ENCODE peak calls at places on chromosomes 1 and 21, in eight cellular contexts. T is tibial artery; F is sigmoid colon; A is left ventricle myocardium inferior; N is activated CD4-positive, alpha-beta T cell treated with anti-CD3 and anti-CD28 coated beads, Interleukin-2, amount 50 U/mL, for 4 hours; E is astrocyte of the cerebellum; V is activated gamma-delta T cell treated with Interleukin-2 at 50 U/mL for 16 hours; L is A172. D is an unnamed sample.

GRCh38 chr1:24909388-24909898 is 20.6 kb downstream of the RUNX3 start:
- DNase-seq in V (no peak), T (no peak), A (peak), E (peak), L (peak), F (no peak), N (no peak), D (peak)

GRCh38 chr1:44654621-44655187 is 19.6 kb downstream of the TMEM53 start:
- DNase-seq in T (no peak), F (no peak), E (no peak), A (no peak), V (no peak), N (no peak), L (no peak), D (no peak)

GRCh38 chr1:160826546-160826945 is 30.6 kb downstream of the LY9 start:
- DNase-seq in V (no peak), E (no peak), F (no peak), N (no peak), L (peak), T (no peak), A (no peak), D (no peak)

GRCh38 chr1:155466996-155467395 is 95.6 kb downstream of the ASH1L start:
- DNase-seq in V (no peak), A (no peak), L (peak), E (peak), T (no peak), F (no peak), N (no peak), D (no peak)

GRCh38 chr1:205258313-205259176 is 30.8 kb downstream of the TMCC2 start:
- DNase-seq in A (no peak), V (no peak), E (no peak), L (peak), N (no peak), F (no peak), T (no peak), D (no peak)

GRCh38 chr21:45289655-45290515 is 2.2 kb upstream of the POFUT2 start:
- DNase-seq in L (no peak), T (peak), F (no peak), A (no peak), V (no peak), E (no peak), N (no peak), D (no peak)

GRCh38 chr1:62405247-62405646 is 31.6 kb upstream of the USP1 start:
- DNase-seq in V (no peak), E (no peak), F (no peak), L (no peak), N (no peak), T (no peak), A (no peak), D (no peak)

GRCh38 chr1:33346921-33347649 is 26.2 kb upstream of the A3GALT2 start:
- DNase-seq in T (peak), V (no peak), A (no peak), F (peak), L (peak), E (peak), N (no peak), D (no peak)

GRCh38 chr21:46180778-46181391 is 3.4 kb downstream of the SPATC1L start:
- DNase-seq in A (no peak), L (no peak), E (no peak), N (no peak), V (no peak), F (peak), T (no peak), D (peak)

GRCh38 chr1:228365321-228366061 is 41.1 kb downstream of the TRIM11 start:
- DNase-seq in E (no peak), A (peak), F (peak), V (no peak), T (peak), N (no peak), L (no peak), D (peak)

GRCh38 chr1:156226116-156226538 is 13.3 kb downstream of the PMF1 start:
- DNase-seq in E (no peak), T (no peak), N (no peak), A (no peak), V (no peak), L (no peak), F (no peak), D (peak)

GRCh38 chr21:38853421-38853919 is 47.7 kb downstream of the ETS2 start:
- DNase-seq in F (no peak), E (peak), V (no peak), N (no peak), L (peak), T (no peak), A (no peak), D (no peak)

GRCh38 chr1:24783713-24784112 is 38.5 kb downstream of the CLIC4 start:
- DNase-seq in A (no peak), T (no peak), E (no peak), V (no peak), L (no peak), N (no peak), F (no peak), D (no peak)